ENCODE peak calls at places on chromosomes 7 and 10, in four cellular contexts. I is IMR-90, R is H9, W is H1. C is an unnamed sample.

GRCh38 chr10:89301231-89301630 is 615 bp upstream of the IFIT2 start:
- DNase-seq in I (peak), R (no peak), W (no peak), C (no peak)

GRCh38 chr7:111091623-111092370 is 870 bp downstream of the LRRN3 start:
- DNase-seq in I (no peak), R (no peak), W (no peak), C (peak)

GRCh38 chr7:47602272-47603004 is 20.5 kb upstream of the TNS3 start:
- DNase-seq in I (no peak), R (no peak), W (no peak), C (no peak)

GRCh38 chr7:148607151-148607661 is 16.6 kb downstream of the C7orf33 start:
- DNase-seq in I (no peak), R (peak), W (no peak), C (no peak)

GRCh38 chr7:156639426-156640256 is 933 bp upstream of the RNF32 start:
- DNase-seq in I (no peak), R (peak), W (no peak), C (no peak)

GRCh38 chr7:156950381-156950858 is 908 bp downstream of the NOM1 start:
- DNase-seq in I (peak), R (no peak), W (no peak), C (no peak)

GRCh38 chr10:124698560-124699470 is 45.4 kb downstream of the FAM53B start:
- DNase-seq in I (no peak), R (no peak), W (no peak), C (no peak)

GRCh38 chr10:96420610-96421009 is 61.8 kb upstream of the OPALIN start:
- DNase-seq in I (no peak), R (no peak), W (no peak), C (no peak)

GRCh38 chr10:33492914-33493313 is 158.4 kb upstream of the NRP1 start:
- DNase-seq in I (peak), R (no peak), W (no peak), C (no peak)

GRCh38 chr10:121668336-121669009 is 70.2 kb upstream of the FGFR2 start:
- DNase-seq in I (no peak), R (peak), W (peak), C (no peak)

GRCh38 chr10:49518982-49519578 is 19.8 kb downstream of the ERCC6 start:
- DNase-seq in I (peak), R (peak), W (peak), C (peak)

GRCh38 chr7:127847641-127848040 is 183.6 kb downstream of the LRRC4 start:
- DNase-seq in I (no peak), R (no peak), W (no peak), C (no peak)

GRCh38 chr10:13812804-13813203 is 226.0 kb downstream of the PRPF18 start:
- DNase-seq in I (no peak), R (no peak), W (no peak), C (no peak)

GRCh38 chr7:149624006-149624405 is 126.4 kb upstream of the ZNF746 start:
- DNase-seq in I (peak), R (no peak), W (no peak), C (no peak)

GRCh38 chr7:5423272-5423843 is at the start of gene TNRC18:
- DNase-seq in I (no peak), R (no peak), W (peak), C (no peak)

GRCh38 chr10:84194424-84195043 is at the start of gene CDHR1:
- DNase-seq in I (no peak), R (peak), W (peak), C (peak)

GRCh38 chr10:71974489-71975011 is 10.4 kb downstream of the CHST3 start:
- DNase-seq in I (peak), R (no peak), W (no peak), C (no peak)

GRCh38 chr10:97226398-97226797 is 40.6 kb upstream of the SLIT1 start:
- DNase-seq in I (no peak), R (no peak), W (no peak), C (no peak)

GRCh38 chr7:95686109-95686508 is 86.2 kb upstream of the DYNC1I1 start:
- DNase-seq in I (peak), R (peak), W (no peak), C (peak)

GRCh38 chr7:87110778-87111177 is 41.5 kb upstream of the DMTF1 start:
- DNase-seq in I (peak), R (no peak), W (no peak), C (no peak)

GRCh38 chr7:12884856-12885440 is 197.5 kb downstream of the ARL4A start:
- DNase-seq in I (peak), R (no peak), W (no peak), C (no peak)

GRCh38 chr10:97399843-97400545 is 1.1 kb downstream of the RRP12 start:
- DNase-seq in I (peak), R (no peak), W (no peak), C (no peak)

GRCh38 chr7:5429857-5430611 is 6.4 kb upstream of the TNRC18 start:
- DNase-seq in I (peak), R (no peak), W (no peak), C (no peak)

GRCh38 chr7:42745357-42746022 is 166.4 kb downstream of the C7orf25 start:
- DNase-seq in I (peak), R (peak), W (peak), C (no peak)

GRCh38 chr7:116780966-116781365 is 81.4 kb upstream of the CAPZA2 start:
- DNase-seq in I (no peak), R (peak), W (no peak), C (no peak)

GRCh38 chr10:72464438-72464837 is 109.7 kb upstream of the DNAJB12 start:
- DNase-seq in I (no peak), R (no peak), W (no peak), C (no peak)

GRCh38 chr7:128959296-128959695 is 21.6 kb downstream of the IRF5 start:
- DNase-seq in I (no peak), R (no peak), W (no peak), C (no peak)

GRCh38 chr7:91898240-91898992 is 17.9 kb upstream of the MTERF1 start:
- DNase-seq in I (no peak), R (no peak), W (no peak), C (no peak)

GRCh38 chr7:125661006-125661405 is 731.4 kb upstream of the POT1 start:
- DNase-seq in I (no peak), R (no peak), W (no peak), C (no peak)

GRCh38 chr7:100852048-100852872 is at the start of gene SLC12A9:
- DNase-seq in I (peak), R (peak), W (peak), C (peak)
- H4K8ac ChIP-seq in I (no peak), R (no peak), W (no peak), C (no peak)

GRCh38 chr10:126906704-126907422 is 1.6 kb downstream of the DOCK1 start:
- DNase-seq in I (no peak), R (peak), W (no peak), C (no peak)

GRCh38 chr10:126907423-126907970 is 2.3 kb downstream of the DOCK1 start:
- DNase-seq in I (no peak), R (peak), W (no peak), C (no peak)

GRCh38 chr10:126910196-126910595 is 5.0 kb downstream of the DOCK1 start:
- DNase-seq in I (no peak), R (no peak), W (no peak), C (no peak)

GRCh38 chr10:126908729-126909526 is 3.7 kb downstream of the DOCK1 start:
- DNase-seq in I (no peak), R (no peak), W (no peak), C (no peak)

DNA sequence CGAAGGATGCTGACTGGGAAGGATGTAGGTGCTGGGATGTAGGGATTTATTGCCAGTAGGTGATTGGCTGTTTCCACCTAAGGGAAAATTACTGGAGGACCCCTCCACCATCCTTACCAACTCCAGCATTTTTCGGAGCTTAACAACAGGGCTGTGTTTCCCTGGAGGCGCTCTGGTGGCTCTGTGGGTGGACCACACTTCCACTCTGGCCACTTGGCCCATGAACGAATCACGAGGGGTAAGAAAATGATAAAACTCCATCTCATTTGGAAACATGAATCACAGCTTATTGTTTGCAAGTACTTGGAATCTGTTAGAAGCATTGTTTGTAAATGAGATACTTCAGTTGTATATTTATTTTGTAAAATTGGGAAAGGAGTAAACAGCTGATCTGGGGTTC is 3.0 kb downstream of the DOCK1 start:
- DNase-seq in I (no peak), R (peak), W (no peak), C (no peak)
- H3K27ac ChIP-seq in I (no peak), R (no peak), W (no peak), C (no peak)

DNA sequence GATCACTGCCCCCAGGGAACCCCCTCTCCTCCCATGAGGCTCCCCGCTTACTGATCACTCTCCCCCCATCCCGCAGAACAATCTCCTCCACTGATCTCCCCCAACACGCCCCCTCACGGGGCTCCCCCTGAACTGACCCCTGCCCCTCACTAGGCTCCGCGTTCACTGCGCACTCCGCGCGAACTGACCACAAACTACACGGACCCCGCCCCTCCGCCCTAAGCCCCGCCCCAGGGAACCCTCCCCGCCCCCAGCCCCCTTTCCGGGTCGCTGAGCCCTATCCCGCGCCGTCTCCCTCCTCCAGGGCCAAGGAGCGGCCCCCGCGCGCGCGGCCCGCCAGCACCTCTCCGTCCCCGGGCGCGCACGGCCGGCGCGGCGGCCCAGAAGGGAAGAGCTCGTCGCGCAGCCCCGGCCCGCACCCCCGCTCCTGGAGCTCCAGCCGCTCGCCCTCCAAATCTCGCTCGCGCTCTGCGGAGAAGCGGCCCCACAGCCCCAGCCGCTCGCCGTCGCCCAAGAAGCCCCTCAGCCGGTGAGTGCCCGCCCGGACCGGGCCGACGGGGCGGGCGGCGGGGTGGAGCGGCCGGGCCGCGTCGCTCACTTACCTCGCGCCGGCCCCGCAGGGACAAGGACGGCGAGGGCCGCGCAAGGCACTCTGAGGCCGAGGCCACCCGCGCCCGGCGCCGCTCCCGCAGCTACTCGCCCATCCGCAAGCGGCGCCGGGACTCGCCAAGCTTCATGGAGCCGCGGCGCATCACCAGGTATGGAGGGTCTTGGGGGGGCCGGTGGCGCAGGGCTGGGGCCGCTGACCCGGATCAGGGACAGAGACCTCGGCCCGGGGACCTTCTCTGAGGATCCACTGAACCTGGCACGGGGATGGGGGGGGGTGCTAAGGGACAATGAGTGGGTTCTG is 19.9 kb upstream of the HSPB1 start:
- DNase-seq in I (no peak), R (peak), W (peak), C (no peak)
- H2AFZ ChIP-seq in I (peak), R (no peak), W (no peak), C (peak)

GRCh38 chr7:41708621-41709358 is 5.9 kb upstream of the INHBA start:
- DNase-seq in I (peak), R (no peak), W (no peak), C (no peak)

GRCh38 chr7:41702635-41703371 is at the start of gene INHBA:
- DNase-seq in I (peak), R (no peak), W (no peak), C (no peak)

GRCh38 chr7:41701542-41701941 is 1.3 kb downstream of the INHBA start:
- DNase-seq in I (peak), R (no peak), W (no peak), C (no peak)

GRCh38 chr7:41706228-41706930 is 3.5 kb upstream of the INHBA start:
- DNase-seq in I (peak), R (no peak), W (no peak), C (no peak)

GRCh38 chr7:41705109-41705871 is 2.4 kb upstream of the INHBA start:
- DNase-seq in I (peak), R (peak), W (peak), C (peak)
- H4K8ac ChIP-seq in I (peak), R (no peak), W (no peak), C (no peak)

DNA sequence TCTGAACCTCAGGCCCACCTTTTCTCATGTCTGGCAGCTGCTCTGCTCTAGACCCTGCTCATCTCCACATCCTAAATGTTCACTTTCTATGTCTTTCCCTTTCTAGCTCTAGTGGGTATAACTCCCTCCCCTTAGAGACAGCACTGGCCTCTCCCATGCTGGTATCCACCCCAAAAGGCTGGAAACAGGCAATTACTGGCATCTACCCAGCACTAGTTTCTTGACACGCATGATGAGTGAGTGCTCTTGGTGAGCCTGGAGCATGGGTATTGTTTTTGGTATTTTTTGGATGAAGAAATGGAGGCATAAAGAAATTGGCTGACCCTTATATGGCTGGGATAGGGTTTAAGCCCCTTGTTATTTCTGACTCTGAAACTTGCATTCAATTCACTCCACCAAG is 156.0 kb downstream of the EGFR start:
- DNase-seq in I (no peak), R (no peak), W (no peak), C (no peak)
- H3K27ac ChIP-seq in I (no peak), R (no peak), W (no peak), C (no peak)

DNA sequence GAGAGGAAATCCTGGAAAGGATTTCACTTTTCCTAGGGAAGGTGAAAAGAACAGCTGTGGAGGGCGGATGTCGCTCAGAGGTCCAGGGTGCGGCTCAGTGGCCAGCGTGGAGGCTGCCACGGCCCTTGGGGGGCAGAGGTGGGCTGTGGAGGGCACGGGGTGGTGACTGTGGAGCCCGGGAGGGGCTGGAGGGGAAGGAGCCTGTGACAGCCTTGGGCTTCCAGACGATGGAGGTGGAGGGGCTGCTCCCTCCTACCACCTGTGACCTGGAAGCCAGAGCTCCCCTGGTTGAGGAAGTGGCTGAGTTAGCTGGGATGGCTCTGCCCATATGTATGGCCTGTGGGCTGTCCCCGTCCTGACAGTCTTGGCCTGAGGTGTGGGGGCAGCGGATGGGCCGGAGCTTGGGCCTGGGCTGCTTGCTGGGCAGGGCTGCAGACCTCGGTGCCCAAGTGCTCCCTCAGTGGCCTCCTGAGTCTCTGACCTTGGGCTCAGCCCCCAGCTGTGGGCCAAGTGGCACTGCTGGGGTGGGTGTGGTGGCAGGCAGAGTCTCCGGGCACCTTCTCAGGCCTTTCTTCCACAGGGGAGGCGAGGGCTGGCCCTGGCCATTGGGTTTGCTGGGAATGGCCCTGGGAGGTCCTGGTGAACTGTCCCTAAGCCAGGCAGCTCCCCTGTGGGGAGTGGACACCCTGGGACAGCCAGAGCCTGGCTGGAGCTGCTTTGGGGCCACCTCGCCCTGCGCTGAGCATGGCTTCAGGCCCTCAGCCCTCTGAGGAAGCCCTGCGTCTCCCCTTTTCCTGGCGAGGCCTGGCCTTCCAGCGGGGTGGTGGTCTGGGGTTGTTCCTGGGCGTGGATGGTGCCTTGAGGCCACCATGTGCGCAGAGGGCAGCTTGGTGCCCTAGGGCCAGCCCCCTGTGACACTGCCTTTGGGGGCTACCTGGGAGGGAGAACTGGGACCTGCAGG is 3.9 kb downstream of the BRI3 start:
- DNase-seq in I (no peak), R (no peak), W (no peak), C (no peak)
- H2AFZ ChIP-seq in I (peak), R (no peak), W (no peak), C (no peak)

GRCh38 chr10:77191324-77192049 is 446.1 kb downstream of the KCNMA1 start:
- DNase-seq in I (no peak), R (no peak), W (no peak), C (no peak)

GRCh38 chr10:77188511-77188910 is 449.1 kb downstream of the KCNMA1 start:
- DNase-seq in I (peak), R (no peak), W (no peak), C (no peak)

GRCh38 chr10:77189056-77189455 is 448.6 kb downstream of the KCNMA1 start:
- DNase-seq in I (no peak), R (no peak), W (no peak), C (no peak)

GRCh38 chr10:77192402-77192801 is 445.2 kb downstream of the KCNMA1 start:
- DNase-seq in I (peak), R (no peak), W (no peak), C (no peak)

DNA sequence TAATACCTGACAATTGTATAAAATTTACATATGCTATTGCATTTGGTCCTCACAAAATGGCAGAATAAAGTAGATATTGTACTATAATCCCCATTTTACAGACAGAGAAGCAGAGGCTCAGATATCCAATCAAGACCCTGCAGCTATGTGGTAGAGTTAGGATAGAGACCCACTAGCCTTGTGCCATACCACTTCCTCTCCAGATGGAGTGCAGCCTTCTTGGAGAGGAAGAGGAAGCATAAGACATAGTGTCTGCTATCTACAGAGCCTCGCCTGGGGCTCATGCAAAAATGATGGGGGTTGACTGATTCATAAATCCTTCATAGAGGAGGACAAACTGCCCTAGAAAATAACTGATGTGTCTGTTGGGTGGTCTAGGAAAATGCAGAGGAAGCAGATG is 447.3 kb downstream of the KCNMA1 start:
- DNase-seq in I (no peak), R (no peak), W (no peak), C (no peak)
- H4K8ac ChIP-seq in I (no peak), R (no peak), W (no peak), C (no peak)

GRCh38 chr10:73906524-73907447 is 4.1 kb upstream of the PLAU start:
- DNase-seq in I (peak), R (peak), W (peak), C (peak)
- H3K27ac ChIP-seq in I (peak), R (no peak), W (peak), C (peak)

DNA sequence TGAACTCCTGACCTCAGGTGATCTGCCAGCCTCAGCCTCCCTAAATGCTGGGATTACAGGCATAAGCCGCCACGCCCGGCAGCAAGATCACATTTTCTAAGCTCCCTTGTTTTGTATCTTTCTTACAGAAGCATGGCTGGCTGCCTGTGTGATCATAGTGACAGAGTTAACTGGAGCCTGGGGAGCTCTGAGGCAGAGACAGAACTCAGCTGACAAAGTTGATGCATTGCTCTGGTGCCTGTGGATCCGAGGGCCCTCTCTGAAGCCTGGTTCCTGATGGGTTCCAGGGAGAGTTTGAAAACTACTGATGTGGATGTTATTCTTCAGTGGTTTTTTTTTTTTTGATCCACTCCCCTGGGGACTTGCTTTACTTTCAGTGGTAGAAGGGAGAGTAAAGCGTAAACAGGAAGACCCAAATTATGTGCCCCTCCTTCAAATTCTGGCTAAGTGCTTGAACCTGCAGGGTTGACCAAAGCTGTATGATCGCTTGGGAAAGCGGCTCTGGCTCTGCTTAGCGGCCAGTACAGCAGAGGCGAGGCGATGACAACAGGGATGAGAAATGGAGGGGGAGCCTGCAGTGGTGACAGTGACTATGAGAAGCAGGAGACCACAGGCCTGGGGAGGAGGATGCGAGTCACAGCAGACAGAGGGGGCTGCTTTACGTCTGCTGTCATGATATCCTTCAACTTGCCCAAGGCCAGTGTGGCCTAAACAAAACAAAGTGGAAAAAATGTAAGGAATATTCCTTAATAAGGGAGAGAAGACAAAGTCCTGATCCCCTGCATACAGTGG is 6.8 kb upstream of the EFCAB10 start:
- DNase-seq in I (peak), R (no peak), W (no peak), C (no peak)
- H2AFZ ChIP-seq in I (peak), R (no peak), W (no peak), C (peak)